ENCODE peak calls at places on chromosomes 2 and 18, in four cellular contexts. One of them, this sample, is unnamed.

GRCh38 chr18:45690975-45691815 is 32.8 kb upstream of the SLC14A1 start:
- DNase-seq in A549: peak; percentile 31
- DNase-seq in K562: peak; percentile 43
- DNase-seq in H1: peak; percentile 46
- DNase-seq in this sample: peak; percentile 46

GRCh38 chr2:95669441-95669994 is 77.7 kb downstream of the TRIM43 start:
- DNase-seq in A549: no peak
- DNase-seq in K562: no peak
- DNase-seq in H1: no peak
- DNase-seq in this sample: no peak

GRCh38 chr2:178480227-178481181 is at the start of gene PLEKHA3:
- DNase-seq in A549: peak; percentile 88
- DNase-seq in K562: peak; percentile 97
- DNase-seq in H1: peak; percentile 75
- DNase-seq in this sample: peak; percentile 95

GRCh38 chr2:75334076-75334475 is 134.8 kb upstream of the TACR1 start:
- DNase-seq in A549: no peak
- DNase-seq in K562: no peak
- DNase-seq in H1: no peak
- DNase-seq in this sample: no peak

GRCh38 chr2:180017764-180018163 is 10.7 kb upstream of the CWC22 start:
- DNase-seq in A549: no peak
- DNase-seq in K562: no peak
- DNase-seq in H1: no peak
- DNase-seq in this sample: no peak

GRCh38 chr2:172970660-172971059 is 105.0 kb upstream of the MAP3K20 start:
- DNase-seq in A549: no peak
- DNase-seq in K562: no peak
- DNase-seq in H1: no peak
- DNase-seq in this sample: no peak

GRCh38 chr18:63063171-63063570 is 256.4 kb downstream of the BCL2 start:
- DNase-seq in A549: no peak
- DNase-seq in K562: no peak
- DNase-seq in H1: no peak
- DNase-seq in this sample: no peak

GRCh38 chr2:130966149-130967019 is 126.9 kb downstream of the FAM168B start:
- DNase-seq in A549: no peak
- DNase-seq in K562: no peak
- DNase-seq in H1: no peak
- DNase-seq in this sample: no peak

GRCh38 chr18:8380926-8381325 is 228.3 kb upstream of the RAB12 start:
- DNase-seq in A549: no peak
- DNase-seq in K562: no peak
- DNase-seq in H1: no peak
- DNase-seq in this sample: no peak

GRCh38 chr2:207182916-207183315 is 17.2 kb upstream of the KLF7 start:
- DNase-seq in A549: no peak
- DNase-seq in K562: no peak
- DNase-seq in H1: no peak
- DNase-seq in this sample: no peak
- TF ChIP-seq PHF8 in A549: no peak
- TF ChIP-seq PHF8 in K562: no peak
- TF ChIP-seq PHF8 in H1: no peak
- TF ChIP-seq PHF8 in this sample: no peak

DNA sequence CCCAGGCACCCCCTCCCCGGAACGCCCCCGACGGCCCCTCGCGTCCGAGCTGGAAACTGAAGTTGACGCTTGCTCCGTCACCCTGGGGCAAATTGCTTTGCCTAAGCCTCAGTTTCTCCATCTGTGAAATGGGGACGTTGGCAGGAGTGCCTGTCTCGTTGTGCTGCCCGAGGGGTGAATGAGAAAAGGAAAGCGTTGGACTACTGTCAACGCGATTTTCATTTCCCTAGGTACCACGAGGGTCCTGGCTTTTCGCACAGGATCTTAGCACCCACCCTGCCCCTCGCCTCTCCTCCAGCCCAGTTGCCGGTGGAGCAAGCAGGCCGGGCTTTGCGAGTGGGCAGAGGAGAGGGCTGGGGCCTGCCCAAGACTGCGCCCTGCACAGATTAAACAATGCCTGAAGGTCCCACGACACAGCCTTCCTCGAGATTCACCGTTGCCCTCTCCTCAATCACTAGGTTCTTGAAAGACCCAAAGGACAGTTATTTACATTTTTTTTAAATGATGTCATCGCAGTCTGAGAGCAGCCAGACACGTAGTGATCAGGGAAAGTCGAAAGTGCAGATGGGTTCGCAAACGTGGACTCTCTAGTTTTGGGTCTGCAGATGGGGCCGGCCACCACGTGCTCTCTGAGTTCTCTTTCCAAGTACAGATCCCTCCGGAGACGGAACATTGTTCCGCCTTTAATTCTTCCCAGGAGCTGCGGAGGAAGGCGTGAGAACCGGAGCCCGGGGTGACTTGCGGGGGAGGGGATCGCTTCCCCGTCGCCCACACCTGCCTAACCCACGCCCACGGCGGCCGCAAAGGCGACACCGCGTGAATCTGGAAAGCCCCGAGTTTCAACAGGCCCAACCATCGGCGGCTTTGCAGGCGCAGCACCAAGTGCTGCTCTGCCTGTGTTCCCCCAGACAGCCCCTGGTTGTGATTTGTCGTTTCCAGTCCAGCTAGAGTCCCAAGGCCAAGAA is 54.1 kb downstream of the PKDCC start:
- DNase-seq in A549: no peak
- DNase-seq in K562: no peak
- DNase-seq in H1: no peak
- DNase-seq in this sample: peak; percentile 71
- TF ChIP-seq POLR2A in A549: no peak
- TF ChIP-seq POLR2A in K562: no peak
- TF ChIP-seq POLR2A in H1: no peak
- TF ChIP-seq POLR2A in this sample: no peak

GRCh38 chr18:50429207-50429948 is 54.5 kb downstream of the SKA1 start:
- DNase-seq in A549: no peak
- DNase-seq in K562: peak; percentile 18
- DNase-seq in H1: no peak
- DNase-seq in this sample: peak; percentile 18
- TF ChIP-seq PHF8 in A549: no peak
- TF ChIP-seq PHF8 in K562: no peak
- TF ChIP-seq PHF8 in H1: no peak
- TF ChIP-seq PHF8 in this sample: no peak

DNA sequence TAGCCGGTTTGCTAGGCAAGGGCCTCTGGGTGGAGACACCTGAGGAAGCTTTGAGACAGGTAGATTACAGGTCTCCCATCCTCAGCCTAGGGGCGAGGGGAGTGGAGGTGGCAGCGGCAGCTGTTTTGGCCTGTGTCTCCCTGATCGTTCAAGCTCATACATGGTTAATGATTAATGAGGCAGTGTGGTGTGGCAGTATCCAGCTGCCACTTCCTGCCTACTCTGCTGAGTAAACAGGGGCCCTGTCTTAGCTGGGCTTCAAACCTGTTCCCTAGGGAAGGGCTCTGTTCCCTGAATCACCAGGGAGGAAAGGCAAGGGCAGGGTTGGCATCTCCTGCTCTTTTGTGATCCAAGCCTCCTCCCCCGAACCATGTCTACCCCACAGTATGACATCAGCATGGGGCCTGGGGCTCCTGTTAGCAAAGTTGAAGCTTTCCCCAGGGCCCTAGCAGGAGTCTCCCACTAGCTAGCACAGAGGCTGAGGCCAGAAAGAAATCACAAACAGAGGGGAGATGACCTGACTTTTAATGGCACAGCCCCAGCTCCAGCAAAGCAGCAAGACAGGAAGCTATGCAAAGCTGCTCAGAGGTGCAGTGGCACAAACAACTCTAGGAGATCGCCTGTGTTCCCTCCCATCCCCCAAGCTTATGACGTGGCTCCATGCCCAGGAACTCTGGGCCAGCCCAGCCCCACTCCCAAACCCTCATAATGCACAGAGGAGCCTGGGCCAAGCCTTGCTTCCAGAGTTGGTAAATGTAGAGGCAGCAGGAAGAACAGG is 3.7 kb upstream of the TUBA4B start:
- DNase-seq in A549: peak; percentile 55
- DNase-seq in K562: no peak
- DNase-seq in H1: no peak
- DNase-seq in this sample: peak; percentile 96
- TF ChIP-seq POLR2A in A549: no peak
- TF ChIP-seq POLR2A in K562: no peak
- TF ChIP-seq POLR2A in H1: peak; percentile 37
- TF ChIP-seq POLR2A in this sample: no peak

GRCh38 chr2:239929504-239929903 is 95.6 kb downstream of the NDUFA10 start:
- DNase-seq in A549: no peak
- DNase-seq in K562: no peak
- DNase-seq in H1: no peak
- DNase-seq in this sample: no peak
- TF ChIP-seq PHF8 in A549: no peak
- TF ChIP-seq PHF8 in K562: no peak
- TF ChIP-seq PHF8 in H1: no peak
- TF ChIP-seq PHF8 in this sample: no peak

GRCh38 chr2:175183674-175184073 is 2.2 kb upstream of the ATP5MC3 start:
- DNase-seq in A549: no peak
- DNase-seq in K562: no peak
- DNase-seq in H1: no peak
- DNase-seq in this sample: no peak

GRCh38 chr2:175181104-175181876 is at the start of gene ATP5MC3:
- DNase-seq in A549: peak; percentile 96
- DNase-seq in K562: peak; percentile 98
- DNase-seq in H1: peak; percentile 85
- DNase-seq in this sample: peak; percentile 96

GRCh38 chr2:175176624-175177023 is 4.9 kb downstream of the ATP5MC3 start:
- DNase-seq in A549: no peak
- DNase-seq in K562: no peak
- DNase-seq in H1: no peak
- DNase-seq in this sample: no peak

GRCh38 chr2:175181877-175182308 is 383 bp upstream of the ATP5MC3 start:
- DNase-seq in A549: peak; percentile 5
- DNase-seq in K562: no peak
- DNase-seq in H1: no peak
- DNase-seq in this sample: no peak

GRCh38 chr2:175180701-175181103 is 808 bp downstream of the ATP5MC3 start:
- DNase-seq in A549: peak; percentile 33
- DNase-seq in K562: peak; percentile 74
- DNase-seq in H1: no peak
- DNase-seq in this sample: peak; percentile 58
- TF ChIP-seq POLR2A in A549: no peak
- TF ChIP-seq POLR2A in K562: no peak
- TF ChIP-seq POLR2A in H1: no peak
- TF ChIP-seq POLR2A in this sample: peak; percentile 79

DNA sequence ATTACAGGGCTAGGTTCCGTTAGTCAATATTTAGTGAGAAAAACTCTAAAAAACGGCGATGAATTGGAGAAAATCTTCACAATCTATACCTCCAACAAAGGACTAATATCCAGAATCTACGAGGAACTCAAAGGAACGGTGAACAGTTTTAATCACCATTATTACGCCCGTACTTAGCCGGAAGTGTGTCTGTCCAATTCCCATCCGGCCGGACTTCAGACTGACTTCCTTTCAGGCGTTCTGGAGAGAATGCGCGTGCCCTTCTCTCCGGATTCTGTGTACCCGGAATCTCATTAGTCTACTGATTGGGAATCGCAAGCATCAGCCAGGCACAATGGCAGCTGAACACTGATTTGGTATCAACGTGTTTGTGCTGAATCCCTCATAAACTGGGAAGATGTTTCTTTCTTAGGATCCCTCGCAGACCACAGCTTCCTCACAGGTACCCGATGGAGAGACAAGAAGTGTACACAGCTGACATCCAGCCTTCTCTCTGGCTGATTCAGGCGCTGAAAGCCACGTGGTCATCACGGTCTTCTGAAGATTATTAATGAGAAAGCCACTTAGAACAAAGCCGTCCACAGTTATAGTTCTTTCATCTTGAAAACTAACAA is 239.9 kb downstream of the ZNF516 start:
- DNase-seq in A549: no peak
- DNase-seq in K562: peak; percentile 10
- DNase-seq in H1: no peak
- DNase-seq in this sample: no peak
- TF ChIP-seq PHF8 in A549: no peak
- TF ChIP-seq PHF8 in K562: no peak
- TF ChIP-seq PHF8 in H1: no peak
- TF ChIP-seq PHF8 in this sample: no peak

This sample was measured in HepG2.